ENCODE peak calls at places on chromosome 9, in eight cellular contexts. I, B, U, D, J, V, Z and F are unnamed samples.
A peak's percentile ranks its signal among the peaks of the same experiment; 100 is the strongest.

GRCh38 chr9:27541740-27542139 is 12.1 kb upstream of the MOB3B start:
- DNase-seq in I (no peak), B (no peak), U (no peak), D (no peak), J (no peak), V (no peak), Z (no peak), F (no peak)

GRCh38 chr9:117412006-117412715 is 2.7 kb downstream of the ASTN2 start:
- DNase-seq in I (peak; percentile 12), B (no peak), U (no peak), D (no peak), J (no peak), V (no peak), Z (no peak), F (no peak)

GRCh38 chr9:129500166-129500862 is 120.6 kb downstream of the C9orf50 start:
- DNase-seq in I (peak; percentile 60), B (peak; percentile 67), U (no peak), D (no peak), J (no peak), V (no peak), Z (no peak), F (no peak)

GRCh38 chr9:134554011-134554749 is 87.4 kb upstream of the COL5A1 start:
- DNase-seq in I (no peak), B (no peak), U (peak; percentile 5), D (no peak), J (no peak), V (no peak), Z (no peak), F (no peak)

GRCh38 chr9:4229252-4229651 is 70.6 kb downstream of the GLIS3 start:
- DNase-seq in I (no peak), B (no peak), U (no peak), D (no peak), J (no peak), V (peak; percentile 32), Z (no peak), F (no peak)

GRCh38 chr9:134834957-134835419 is 45.6 kb upstream of the FCN2 start:
- DNase-seq in I (no peak), B (no peak), U (no peak), D (no peak), J (no peak), V (no peak), Z (no peak), F (no peak)

GRCh38 chr9:78515108-78515507 is 218.2 kb downstream of the PSAT1 start:
- DNase-seq in I (no peak), B (no peak), U (no peak), D (no peak), J (no peak), V (no peak), Z (no peak), F (no peak)

GRCh38 chr9:127546125-127546832 is 65.8 kb upstream of the STXBP1 start:
- DNase-seq in I (no peak), B (no peak), U (no peak), D (no peak), J (peak; percentile 71), V (no peak), Z (no peak), F (no peak)

GRCh38 chr9:119907056-119907455 is 537.8 kb upstream of the BRINP1 start:
- DNase-seq in I (no peak), B (no peak), U (no peak), D (no peak), J (no peak), V (no peak), Z (no peak), F (no peak)

GRCh38 chr9:91855196-91855595 is 94.8 kb downstream of the ROR2 start:
- DNase-seq in I (no peak), B (no peak), U (no peak), D (no peak), J (no peak), V (no peak), Z (no peak), F (no peak)

GRCh38 chr9:25857167-25857566 is 178.9 kb upstream of the TUSC1 start:
- DNase-seq in I (no peak), B (no peak), U (no peak), D (no peak), J (no peak), V (no peak), Z (no peak), F (no peak)

GRCh38 chr9:104093162-104093561 is 947 bp upstream of the SMC2 start:
- DNase-seq in I (peak; percentile 38), B (peak; percentile 43), U (no peak), D (no peak), J (peak; percentile 23), V (peak; percentile 14), Z (no peak), F (no peak)

GRCh38 chr9:82140471-82140870 is 151.9 kb downstream of the SPATA31D1 start:
- DNase-seq in I (no peak), B (peak; percentile 50), U (no peak), D (no peak), J (no peak), V (no peak), Z (no peak), F (no peak)

GRCh38 chr9:135415586-135415985 is 64.0 kb upstream of the PPP1R26 start:
- DNase-seq in I (no peak), B (no peak), U (no peak), D (no peak), J (no peak), V (no peak), Z (no peak), F (no peak)

GRCh38 chr9:24900179-24900578 is 354.5 kb upstream of the IZUMO3 start:
- DNase-seq in I (no peak), B (no peak), U (no peak), D (no peak), J (no peak), V (no peak), Z (no peak), F (no peak)

GRCh38 chr9:63816742-63817621 is 1468.0 kb downstream of the FOXD4L5 start:
- DNase-seq in I (no peak), B (peak; percentile 91), U (peak; percentile 82), D (peak; percentile 93), J (peak; percentile 67), V (peak; percentile 85), Z (peak; percentile 94), F (peak; percentile 78)

GRCh38 chr9:34592895-34593601 is 3.5 kb upstream of the CNTFR start:
- DNase-seq in I (peak; percentile 73), B (peak; percentile 18), U (peak; percentile 81), D (peak; percentile 64), J (no peak), V (no peak), Z (peak; percentile 82), F (no peak)